ENCODE peak calls at places on chromosomes 12 and 14, in five cellular contexts. One of them, this sample, is unnamed.
A peak's percentile ranks its signal among the peaks of the same experiment; 100 is the strongest.

GRCh38 chr14:100422556-100423420 is 99.6 kb downstream of the SLC25A47 start:
- DNase-seq in H54: no peak
- DNase-seq in testis: no peak
- DNase-seq in upper lobe of left lung: no peak
- DNase-seq in HCT116: no peak
- DNase-seq in this sample: no peak

GRCh38 chr12:12821975-12822374 is 8.8 kb downstream of the DDX47 start:
- DNase-seq in H54: no peak
- DNase-seq in testis: no peak
- DNase-seq in upper lobe of left lung: no peak
- DNase-seq in HCT116: no peak
- DNase-seq in this sample: no peak

GRCh38 chr12:119949145-119949544 is 39.9 kb upstream of the BICDL1 start:
- DNase-seq in H54: no peak
- DNase-seq in testis: no peak
- DNase-seq in upper lobe of left lung: no peak
- DNase-seq in HCT116: no peak
- DNase-seq in this sample: no peak

GRCh38 chr14:88163731-88164255 is 158.9 kb downstream of the GPR65 start:
- DNase-seq in H54: no peak
- DNase-seq in testis: no peak
- DNase-seq in upper lobe of left lung: no peak
- DNase-seq in HCT116: no peak
- DNase-seq in this sample: no peak

GRCh38 chr14:78005325-78005724 is 164.8 kb upstream of the NRXN3 start:
- DNase-seq in H54: no peak
- DNase-seq in testis: no peak
- DNase-seq in upper lobe of left lung: no peak
- DNase-seq in HCT116: peak; percentile 81
- DNase-seq in this sample: peak; percentile 27

GRCh38 chr12:76266797-76267196 is 81.4 kb downstream of the BBS10 start:
- DNase-seq in H54: peak; percentile 33
- DNase-seq in testis: no peak
- DNase-seq in upper lobe of left lung: no peak
- DNase-seq in HCT116: no peak
- DNase-seq in this sample: no peak

GRCh38 chr12:116065561-116065960 is 211.9 kb downstream of the MED13L start:
- DNase-seq in H54: no peak
- DNase-seq in testis: no peak
- DNase-seq in upper lobe of left lung: no peak
- DNase-seq in HCT116: no peak
- DNase-seq in this sample: no peak

GRCh38 chr14:101072945-101073597 is 169.5 kb upstream of the RTL1 start:
- DNase-seq in H54: peak; percentile 99
- DNase-seq in testis: peak; percentile 41
- DNase-seq in upper lobe of left lung: peak; percentile 61
- DNase-seq in HCT116: peak; percentile 92
- DNase-seq in this sample: peak; percentile 34

GRCh38 chr12:106032141-106032925 is 106.4 kb downstream of the NUAK1 start:
- DNase-seq in H54: no peak
- DNase-seq in testis: no peak
- DNase-seq in upper lobe of left lung: no peak
- DNase-seq in HCT116: no peak
- DNase-seq in this sample: no peak

GRCh38 chr14:92511472-92512247 is 1.9 kb upstream of the RIN3 start:
- DNase-seq in H54: peak; percentile 84
- DNase-seq in testis: no peak
- DNase-seq in upper lobe of left lung: no peak
- DNase-seq in HCT116: peak; percentile 94
- DNase-seq in this sample: no peak

GRCh38 chr14:92514844-92515509 is 1.4 kb downstream of the RIN3 start:
- DNase-seq in H54: no peak
- DNase-seq in testis: peak; percentile 48
- DNase-seq in upper lobe of left lung: no peak
- DNase-seq in HCT116: no peak
- DNase-seq in this sample: no peak

GRCh38 chr14:92512807-92513203 is 776 bp upstream of the RIN3 start:
- DNase-seq in H54: no peak
- DNase-seq in testis: no peak
- DNase-seq in upper lobe of left lung: no peak
- DNase-seq in HCT116: no peak
- DNase-seq in this sample: no peak

GRCh38 chr14:92513966-92514843 is 624 bp downstream of the RIN3 start:
- DNase-seq in H54: no peak
- DNase-seq in testis: peak; percentile 47
- DNase-seq in upper lobe of left lung: peak; percentile 90
- DNase-seq in HCT116: no peak
- DNase-seq in this sample: peak; percentile 62

DNA sequence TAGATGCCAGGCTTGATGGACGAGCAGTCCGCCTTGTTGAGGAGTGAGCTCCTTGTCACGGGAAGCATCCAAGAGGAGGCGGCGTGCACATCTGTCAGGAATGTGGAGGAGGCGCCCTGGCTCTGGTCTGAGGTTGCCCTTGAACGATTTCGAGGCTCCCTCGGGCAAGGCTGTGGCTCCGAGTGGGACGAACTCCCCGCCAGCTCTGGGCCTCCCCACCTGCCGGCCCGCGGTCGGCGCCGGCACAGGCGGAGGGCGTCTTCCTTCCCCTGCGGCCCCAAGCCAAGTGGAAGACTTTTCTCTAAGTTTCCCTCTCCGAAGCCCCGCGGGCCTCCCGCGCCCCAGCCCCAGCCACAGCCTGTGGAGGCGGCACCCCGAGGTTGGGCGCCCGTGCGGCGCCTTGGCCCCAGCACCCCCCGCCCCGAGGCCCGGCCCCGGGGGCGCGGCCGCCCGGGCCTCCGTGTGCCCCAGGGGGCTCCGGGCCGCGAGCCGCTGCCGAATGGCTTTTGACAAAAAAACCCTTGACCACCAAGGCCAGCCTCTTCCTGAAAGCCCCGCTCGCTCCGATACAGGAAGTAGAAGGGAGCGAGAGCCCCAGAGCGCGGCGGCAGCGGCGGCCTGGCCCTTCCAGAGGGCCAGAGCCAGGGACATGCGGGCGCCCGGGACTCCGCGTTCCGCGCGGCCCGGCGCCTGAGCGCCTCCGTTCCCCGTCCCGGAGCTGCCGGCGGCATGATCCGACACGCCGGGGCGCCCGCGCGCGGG is at the start of gene RIN3:
- DNase-seq in H54: peak; percentile 60
- DNase-seq in testis: peak; percentile 78
- DNase-seq in upper lobe of left lung: peak; percentile 94
- DNase-seq in HCT116: no peak
- DNase-seq in this sample: peak; percentile 53
- TF ChIP-seq POLR2A in H54: no peak
- TF ChIP-seq POLR2A in testis: no peak
- TF ChIP-seq POLR2A in upper lobe of left lung: peak; percentile 29
- TF ChIP-seq POLR2A in HCT116: no peak
- TF ChIP-seq POLR2A in this sample: peak; percentile 64

GRCh38 chr12:127560041-127560478 is 706.9 kb upstream of the TMEM132C start:
- DNase-seq in H54: no peak
- DNase-seq in testis: no peak
- DNase-seq in upper lobe of left lung: no peak
- DNase-seq in HCT116: no peak
- DNase-seq in this sample: no peak

GRCh38 chr12:127562781-127563180 is 704.2 kb upstream of the TMEM132C start:
- DNase-seq in H54: no peak
- DNase-seq in testis: no peak
- DNase-seq in upper lobe of left lung: no peak
- DNase-seq in HCT116: no peak
- DNase-seq in this sample: no peak

GRCh38 chr12:127556487-127556886 is 710.5 kb upstream of the TMEM132C start:
- DNase-seq in H54: no peak
- DNase-seq in testis: no peak
- DNase-seq in upper lobe of left lung: no peak
- DNase-seq in HCT116: no peak
- DNase-seq in this sample: no peak

GRCh38 chr12:127558363-127558762 is 708.6 kb upstream of the TMEM132C start:
- DNase-seq in H54: no peak
- DNase-seq in testis: no peak
- DNase-seq in upper lobe of left lung: no peak
- DNase-seq in HCT116: no peak
- DNase-seq in this sample: no peak

GRCh38 chr12:127559349-127560040 is 707.5 kb upstream of the TMEM132C start:
- DNase-seq in H54: peak; percentile 81
- DNase-seq in testis: peak; percentile 17
- DNase-seq in upper lobe of left lung: no peak
- DNase-seq in HCT116: no peak
- DNase-seq in this sample: peak; percentile 7
- TF ChIP-seq POLR2A in H54: no peak
- TF ChIP-seq POLR2A in testis: no peak
- TF ChIP-seq POLR2A in upper lobe of left lung: no peak
- TF ChIP-seq POLR2A in HCT116: no peak
- TF ChIP-seq POLR2A in this sample: no peak

GRCh38 chr12:79238246-79238645 is 373.7 kb downstream of the SYT1 start:
- DNase-seq in H54: no peak
- DNase-seq in testis: no peak
- DNase-seq in upper lobe of left lung: no peak
- DNase-seq in HCT116: no peak
- DNase-seq in this sample: no peak
- TF ChIP-seq POLR2A in H54: no peak
- TF ChIP-seq POLR2A in testis: no peak
- TF ChIP-seq POLR2A in upper lobe of left lung: no peak
- TF ChIP-seq POLR2A in HCT116: no peak
- TF ChIP-seq POLR2A in this sample: no peak

DNA sequence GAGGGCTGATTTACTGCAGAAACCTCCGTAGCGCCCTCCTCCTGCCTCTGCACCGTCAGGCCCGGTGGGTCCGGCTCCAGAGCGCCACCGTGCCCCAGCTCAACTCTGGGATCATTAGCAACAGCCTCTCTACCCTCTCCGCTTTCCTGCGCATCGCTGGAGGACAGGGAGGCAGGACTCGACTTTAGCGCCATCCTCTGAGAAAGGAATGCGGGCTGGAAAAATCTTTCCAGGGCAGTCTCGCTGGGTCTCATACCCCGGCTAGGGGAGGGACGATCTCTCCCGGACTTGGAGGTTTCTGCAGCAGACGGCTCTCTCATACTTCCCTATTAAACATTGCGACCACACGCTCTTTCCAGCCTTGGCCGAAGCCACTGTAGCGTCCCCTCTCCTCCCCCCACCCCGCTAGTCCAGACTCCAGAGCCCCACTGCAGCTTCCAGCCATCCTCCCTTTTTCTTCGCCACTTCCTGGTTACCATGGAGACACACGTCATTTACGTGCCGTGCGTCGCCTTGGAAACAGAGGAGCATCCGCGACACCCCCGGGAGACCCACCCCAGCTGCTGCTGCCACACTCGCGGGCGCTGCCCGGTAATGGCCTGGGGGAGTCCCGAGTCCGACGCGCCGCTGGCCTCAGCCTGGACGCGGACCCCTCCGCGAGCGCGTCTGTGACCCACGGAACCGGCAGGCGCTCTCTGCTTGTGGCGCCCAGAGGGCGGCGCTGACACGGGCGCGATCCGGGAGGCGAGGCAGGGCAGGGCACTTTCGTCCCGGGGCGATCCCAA is at the start of gene CCDC184:
- DNase-seq in H54: peak; percentile 44
- DNase-seq in testis: peak; percentile 87
- DNase-seq in upper lobe of left lung: peak; percentile 91
- DNase-seq in HCT116: peak; percentile 57
- DNase-seq in this sample: peak; percentile 56
- TF ChIP-seq POLR2A in H54: peak; percentile 9
- TF ChIP-seq POLR2A in testis: no peak
- TF ChIP-seq POLR2A in upper lobe of left lung: no peak
- TF ChIP-seq POLR2A in HCT116: no peak
- TF ChIP-seq POLR2A in this sample: no peak

GRCh38 chr14:23286020-23286903 is at the start of gene HOMEZ:
- DNase-seq in H54: peak; percentile 89
- DNase-seq in testis: peak; percentile 99
- DNase-seq in upper lobe of left lung: peak; percentile 99
- DNase-seq in HCT116: peak; percentile 92
- DNase-seq in this sample: peak; percentile 99
- TF ChIP-seq POLR2A in H54: peak; percentile 48
- TF ChIP-seq POLR2A in testis: peak; percentile 56
- TF ChIP-seq POLR2A in upper lobe of left lung: peak; percentile 89
- TF ChIP-seq POLR2A in HCT116: peak; percentile 61
- TF ChIP-seq POLR2A in this sample: peak; percentile 90

DNA sequence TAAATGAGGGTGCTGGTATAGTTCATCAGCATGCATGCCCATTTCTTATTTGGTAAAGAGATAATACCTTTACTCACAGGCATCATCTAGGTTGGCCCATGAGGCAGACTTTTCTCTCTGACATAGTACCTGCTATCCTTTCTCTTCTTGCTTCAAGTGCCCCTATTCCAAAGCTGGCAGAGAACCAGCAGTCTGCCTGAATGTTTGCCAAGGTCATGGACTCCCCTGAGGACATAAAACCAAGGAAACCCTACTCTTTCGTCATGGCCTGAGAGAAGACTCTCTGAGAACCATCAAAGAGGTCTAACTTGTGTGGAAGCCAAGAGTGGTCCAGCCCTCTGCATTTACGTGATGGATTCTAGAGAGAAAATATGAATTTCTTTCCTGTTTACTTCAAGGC is 11.9 kb downstream of the PPP1R36 start:
- DNase-seq in H54: no peak
- DNase-seq in testis: no peak
- DNase-seq in upper lobe of left lung: no peak
- DNase-seq in HCT116: no peak
- DNase-seq in this sample: no peak
- TF ChIP-seq POLR2A in H54: no peak
- TF ChIP-seq POLR2A in testis: no peak
- TF ChIP-seq POLR2A in upper lobe of left lung: no peak
- TF ChIP-seq POLR2A in HCT116: no peak
- TF ChIP-seq POLR2A in this sample: no peak

DNA sequence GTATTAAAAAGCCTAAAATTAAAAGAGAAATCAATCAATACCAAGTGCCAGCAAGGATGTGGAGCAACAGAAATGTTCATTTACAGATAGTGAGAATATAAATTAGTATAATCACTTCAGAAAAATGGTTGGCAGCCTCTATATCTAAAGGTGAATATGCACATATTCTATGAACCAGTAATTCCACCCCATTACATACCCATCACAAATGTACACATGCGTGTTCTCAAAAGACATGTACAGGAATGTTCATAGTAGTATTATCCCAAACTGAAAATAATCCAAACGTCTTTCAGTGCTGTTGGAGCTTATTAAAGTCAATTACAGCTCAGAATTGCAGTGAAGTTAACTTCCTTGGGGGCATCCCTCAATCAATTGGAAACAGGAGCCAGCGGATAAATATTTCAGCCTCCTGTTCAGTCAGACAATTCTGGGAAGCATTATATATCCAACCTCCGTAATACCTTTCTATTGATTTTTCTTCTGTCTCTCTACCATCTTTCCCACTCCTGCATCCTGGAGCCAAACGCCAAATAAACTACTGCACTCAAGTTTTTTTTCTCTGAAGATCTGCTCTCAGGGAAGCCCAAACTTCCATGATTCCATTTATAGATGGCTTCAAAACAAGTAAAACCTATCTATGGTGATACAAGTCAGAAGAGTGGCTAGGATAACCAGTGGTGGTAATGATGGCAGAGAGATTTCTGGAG is 45.0 kb upstream of the OR5AU1 start:
- DNase-seq in H54: no peak
- DNase-seq in testis: no peak
- DNase-seq in upper lobe of left lung: no peak
- DNase-seq in HCT116: no peak
- DNase-seq in this sample: no peak
- TF ChIP-seq POLR2A in H54: no peak
- TF ChIP-seq POLR2A in testis: no peak
- TF ChIP-seq POLR2A in upper lobe of left lung: no peak
- TF ChIP-seq POLR2A in HCT116: no peak
- TF ChIP-seq POLR2A in this sample: no peak

GRCh38 chr12:49129332-49130150 is 1.7 kb downstream of the TUBA1B start:
- DNase-seq in H54: no peak
- DNase-seq in testis: no peak
- DNase-seq in upper lobe of left lung: no peak
- DNase-seq in HCT116: no peak
- DNase-seq in this sample: no peak
- TF ChIP-seq POLR2A in H54: no peak
- TF ChIP-seq POLR2A in testis: no peak
- TF ChIP-seq POLR2A in upper lobe of left lung: no peak
- TF ChIP-seq POLR2A in HCT116: no peak
- TF ChIP-seq POLR2A in this sample: no peak

This sample was measured in erythroblast.